ENCODE peak calls at places on chromosomes 1 and 21, in five cellular contexts. K is NCI-H2171 treated with DMSO at 0.1 percent for 48 hours; O is C1 segment of cervical spinal cord; E is effector CD4-positive, alpha-beta T cell; Q is psoas muscle. U is an unnamed sample.

GRCh38 chr1:230247921-230248778 is 178.0 kb downstream of the PGBD5 start:
- DNase-seq in K (no peak), Q (no peak), E (no peak), O (no peak), U (no peak)

GRCh38 chr1:42730002-42730401 is 10.0 kb downstream of the CLDN19 start:
- DNase-seq in K (no peak), O (no peak), Q (no peak), E (no peak), U (no peak)

GRCh38 chr1:185338719-185339622 is 21.9 kb upstream of the IVNS1ABP start:
- DNase-seq in E (peak), O (peak), Q (no peak), K (no peak), U (no peak)

GRCh38 chr1:226370144-226370923 is 37.6 kb downstream of the PARP1 start:
- DNase-seq in K (no peak), O (no peak), E (no peak), Q (no peak), U (no peak)

GRCh38 chr21:21163904-21164303 is 165.7 kb downstream of the NCAM2 start:
- DNase-seq in K (peak), Q (no peak), E (no peak), O (no peak), U (peak)

GRCh38 chr1:3418600-3418999 is 35.9 kb upstream of the ARHGEF16 start:
- DNase-seq in Q (no peak), K (no peak), E (no peak), O (no peak), U (no peak)

GRCh38 chr1:62436039-62436465 is 797 bp upstream of the USP1 start:
- DNase-seq in E (peak), Q (peak), K (no peak), O (peak), U (peak)

GRCh38 chr1:212247179-212247721 is 38.0 kb upstream of the PPP2R5A start:
- DNase-seq in O (no peak), Q (no peak), E (no peak), K (no peak), U (no peak)

GRCh38 chr1:181061891-181062777 is 26.4 kb upstream of the IER5 start:
- DNase-seq in K (no peak), Q (peak), E (no peak), O (peak), U (no peak)

GRCh38 chr1:186566140-186566850 is 105.4 kb upstream of the PDC start:
- DNase-seq in E (no peak), K (no peak), Q (no peak), O (no peak), U (no peak)

GRCh38 chr1:169844941-169845608 is 48.6 kb downstream of the SCYL3 start:
- DNase-seq in K (no peak), E (no peak), Q (no peak), O (no peak), U (no peak)

GRCh38 chr1:24694380-24694843 is 50.8 kb upstream of the CLIC4 start:
- DNase-seq in Q (no peak), O (no peak), E (no peak), K (peak), U (no peak)

GRCh38 chr1:192887426-192887825 is 78.6 kb downstream of the RGS2 start:
- DNase-seq in Q (no peak), K (no peak), O (no peak), E (no peak), U (no peak)

GRCh38 chr1:83701396-83701795 is 297.5 kb downstream of the TTLL7 start:
- DNase-seq in O (no peak), Q (no peak), K (no peak), E (no peak), U (no peak)

GRCh38 chr1:57678138-57678537 is 254.3 kb upstream of the DAB1 start:
- DNase-seq in O (no peak), K (no peak), E (no peak), Q (no peak), U (no peak)

GRCh38 chr1:156591432-156592157 is at the start of gene NAXE:
- DNase-seq in Q (peak), K (peak), O (peak), E (peak), U (no peak)

GRCh38 chr1:112882271-112882744 is 73.7 kb downstream of the SLC16A1 start:
- DNase-seq in Q (no peak), E (no peak), O (peak), K (no peak), U (no peak)

GRCh38 chr21:39386194-39386593 is 37.3 kb upstream of the HMGN1 start:
- DNase-seq in K (no peak), E (no peak), O (peak), Q (peak), U (no peak)

GRCh38 chr1:26597629-26598039 is 68.1 kb downstream of the RPS6KA1 start:
- DNase-seq in O (no peak), K (peak), E (no peak), Q (no peak), U (no peak)

GRCh38 chr1:35768350-35769187 is 1.2 kb downstream of the CLSPN start:
- DNase-seq in Q (no peak), K (no peak), O (no peak), E (no peak), U (no peak)

GRCh38 chr1:19654886-19655717 is 9.6 kb upstream of the HTR6 start:
- DNase-seq in Q (peak), K (no peak), E (no peak), O (no peak), U (no peak)

GRCh38 chr1:43529206-43529731 is 1.4 kb upstream of the PTPRF start:
- DNase-seq in K (peak), O (peak), E (peak), Q (peak), U (peak)

GRCh38 chr1:205344010-205344808 is 12.5 kb downstream of the KLHDC8A start:
- DNase-seq in K (peak), Q (peak), E (peak), O (peak), U (no peak)

GRCh38 chr1:39562886-39563285 is 13.7 kb downstream of the PABPC4 start:
- DNase-seq in K (no peak), E (no peak), Q (no peak), O (no peak), U (no peak)

GRCh38 chr1:46223472-46223943 is 20.4 kb downstream of the LURAP1 start:
- DNase-seq in O (peak), E (peak), K (peak), Q (peak), U (peak)

GRCh38 chr1:47207811-47208373 is 18.1 kb upstream of the PDZK1IP1 start:
- DNase-seq in E (no peak), O (no peak), K (no peak), Q (no peak), U (no peak)

GRCh38 chr1:98110674-98111073 is 189.8 kb upstream of the DPYD start:
- DNase-seq in Q (no peak), O (no peak), E (no peak), K (no peak), U (no peak)

GRCh38 chr1:234570741-234571140 is 39.2 kb downstream of the IRF2BP2 start:
- DNase-seq in K (no peak), Q (no peak), E (no peak), O (no peak), U (no peak)

GRCh38 chr1:159829822-159830455 is 3.3 kb downstream of the SLAMF8 start:
- DNase-seq in Q (peak), O (no peak), K (peak), E (no peak), U (no peak)

GRCh38 chr1:206041640-206042039 is 11.3 kb upstream of the RHEX start:
- DNase-seq in O (no peak), Q (no peak), K (peak), E (no peak), U (no peak)

GRCh38 chr1:165815725-165816124 is 11.7 kb upstream of the UCK2 start:
- DNase-seq in K (no peak), Q (no peak), E (no peak), O (no peak), U (no peak)

GRCh38 chr1:48048064-48048463 is 50.9 kb upstream of the TRABD2B start:
- DNase-seq in K (no peak), Q (no peak), E (no peak), O (no peak), U (no peak)

U was measured in omental fat pad.